ENCODE peak calls at places on chromosomes 12 and 14, in six cellular contexts. H, S, D, N, L and V are unnamed samples.

GRCh38 chr12:96053476-96054261 is 18.3 kb upstream of the LTA4H start:
- DNase-seq in H (no peak), S (no peak), D (no peak), N (no peak), L (no peak), V (no peak)

GRCh38 chr12:103161582-103161981 is 204.1 kb downstream of the ASCL1 start:
- DNase-seq in H (no peak), S (no peak), D (no peak), N (no peak), L (no peak), V (no peak)

GRCh38 chr12:120466560-120467315 is 2.8 kb downstream of the SRSF9 start:
- DNase-seq in H (peak; percentile 70), S (no peak), D (peak; percentile 29), N (no peak), L (peak; percentile 45), V (no peak)

GRCh38 chr14:58738876-58739275 is 101.1 kb downstream of the DACT1 start:
- DNase-seq in H (no peak), S (no peak), D (no peak), N (no peak), L (no peak), V (no peak)

GRCh38 chr12:57476162-57476992 is 3.3 kb downstream of the ARHGAP9 start:
- DNase-seq in H (no peak), S (peak; percentile 77), D (no peak), N (no peak), L (no peak), V (no peak)

GRCh38 chr12:69066420-69067373 is 133.7 kb upstream of the CPM start:
- DNase-seq in H (no peak), S (no peak), D (no peak), N (no peak), L (no peak), V (peak; percentile 46)

GRCh38 chr12:70854138-70854537 is 66.4 kb downstream of the PTPRR start:
- DNase-seq in H (no peak), S (no peak), D (no peak), N (no peak), L (no peak), V (no peak)

GRCh38 chr14:89388853-89389252 is 28.2 kb downstream of the FOXN3 start:
- DNase-seq in H (no peak), S (no peak), D (no peak), N (peak; percentile 58), L (peak; percentile 43), V (no peak)

GRCh38 chr14:61475316-61475715 is 153.9 kb downstream of the PRKCH start:
- DNase-seq in H (no peak), S (no peak), D (peak; percentile 74), N (no peak), L (peak; percentile 84), V (no peak)

GRCh38 chr14:50425816-50426215 is 29.1 kb upstream of the CDKL1 start:
- DNase-seq in H (no peak), S (no peak), D (no peak), N (no peak), L (peak; percentile 69), V (no peak)

GRCh38 chr12:48160807-48161206 is 3.5 kb upstream of the ASB8 start:
- DNase-seq in H (no peak), S (no peak), D (peak; percentile 73), N (no peak), L (no peak), V (no peak)

GRCh38 chr14:61491876-61492440 is 170.6 kb downstream of the PRKCH start:
- DNase-seq in H (no peak), S (no peak), D (peak; percentile 33), N (no peak), L (no peak), V (peak; percentile 46)

GRCh38 chr12:84924956-84925355 is 12.4 kb upstream of the SLC6A15 start:
- DNase-seq in H (no peak), S (no peak), D (no peak), N (no peak), L (peak; percentile 23), V (no peak)

GRCh38 chr14:21524575-21525518 is 1.3 kb downstream of the SALL2 start:
- DNase-seq in H (no peak), S (no peak), D (no peak), N (no peak), L (no peak), V (no peak)

GRCh38 chr14:21526672-21527319 is 650 bp upstream of the SALL2 start:
- DNase-seq in H (no peak), S (no peak), D (no peak), N (no peak), L (no peak), V (no peak)

GRCh38 chr14:21525571-21525970 is 575 bp downstream of the SALL2 start:
- DNase-seq in H (no peak), S (no peak), D (no peak), N (no peak), L (peak; percentile 20), V (no peak)

GRCh38 chr14:21527320-21527679 is 1.2 kb upstream of the SALL2 start:
- DNase-seq in H (no peak), S (no peak), D (no peak), N (no peak), L (no peak), V (no peak)

GRCh38 chr14:21525995-21526671 is at the start of gene SALL2:
- DNase-seq in H (peak; percentile 65), S (peak; percentile 53), D (peak; percentile 63), N (peak; percentile 94), L (peak; percentile 68), V (peak; percentile 79)
- TF ChIP-seq POLR2A in H (no peak), S (no peak), D (no peak), N (peak; percentile 10), L (no peak), V (no peak)

DNA sequence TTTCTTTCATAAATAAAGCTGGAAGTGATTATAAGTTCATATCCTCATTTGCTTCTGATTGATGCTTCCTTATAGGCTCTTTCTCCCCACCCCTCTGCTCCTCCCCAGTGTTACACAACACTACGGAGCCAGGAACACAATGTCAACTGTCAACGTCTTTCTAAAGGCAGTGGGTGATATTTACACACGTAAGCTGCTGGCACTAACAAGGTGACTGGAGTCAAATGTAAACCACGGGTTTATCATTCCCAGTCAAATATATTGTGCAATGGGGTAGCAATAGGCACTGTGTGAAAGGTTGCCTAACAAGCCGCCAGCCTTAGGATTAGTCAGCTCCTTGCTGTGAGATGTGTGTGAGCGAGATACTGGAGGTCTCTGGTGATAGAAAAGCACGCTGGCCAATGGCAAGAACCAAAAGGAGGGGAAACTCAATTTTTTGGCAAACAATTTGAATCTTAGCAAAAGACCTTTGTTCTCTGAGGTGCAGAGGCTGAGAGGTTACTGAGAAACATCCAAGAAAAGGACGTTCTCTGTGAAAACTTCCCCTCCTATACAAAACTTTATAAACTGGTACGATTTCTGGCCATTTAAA is 22.1 kb upstream of the HECTD1 start:
- DNase-seq in H (peak; percentile 86), S (no peak), D (no peak), N (peak; percentile 78), L (peak; percentile 98), V (peak; percentile 72)
- TF ChIP-seq POLR2A in H (no peak), S (no peak), D (no peak), N (no peak), L (no peak), V (no peak)

GRCh38 chr12:645563-646071 is 17.6 kb downstream of the NINJ2 start:
- DNase-seq in H (no peak), S (no peak), D (peak; percentile 81), N (peak; percentile 87), L (peak; percentile 62), V (peak; percentile 80)

GRCh38 chr12:644818-645552 is 18.3 kb downstream of the NINJ2 start:
- DNase-seq in H (no peak), S (no peak), D (no peak), N (no peak), L (no peak), V (no peak)

GRCh38 chr12:643478-644292 is 19.6 kb downstream of the NINJ2 start:
- DNase-seq in H (no peak), S (no peak), D (peak; percentile 78), N (peak; percentile 68), L (no peak), V (no peak)

GRCh38 chr12:644293-644639 is 19.0 kb downstream of the NINJ2 start:
- DNase-seq in H (no peak), S (no peak), D (no peak), N (peak; percentile 38), L (no peak), V (no peak)

DNA sequence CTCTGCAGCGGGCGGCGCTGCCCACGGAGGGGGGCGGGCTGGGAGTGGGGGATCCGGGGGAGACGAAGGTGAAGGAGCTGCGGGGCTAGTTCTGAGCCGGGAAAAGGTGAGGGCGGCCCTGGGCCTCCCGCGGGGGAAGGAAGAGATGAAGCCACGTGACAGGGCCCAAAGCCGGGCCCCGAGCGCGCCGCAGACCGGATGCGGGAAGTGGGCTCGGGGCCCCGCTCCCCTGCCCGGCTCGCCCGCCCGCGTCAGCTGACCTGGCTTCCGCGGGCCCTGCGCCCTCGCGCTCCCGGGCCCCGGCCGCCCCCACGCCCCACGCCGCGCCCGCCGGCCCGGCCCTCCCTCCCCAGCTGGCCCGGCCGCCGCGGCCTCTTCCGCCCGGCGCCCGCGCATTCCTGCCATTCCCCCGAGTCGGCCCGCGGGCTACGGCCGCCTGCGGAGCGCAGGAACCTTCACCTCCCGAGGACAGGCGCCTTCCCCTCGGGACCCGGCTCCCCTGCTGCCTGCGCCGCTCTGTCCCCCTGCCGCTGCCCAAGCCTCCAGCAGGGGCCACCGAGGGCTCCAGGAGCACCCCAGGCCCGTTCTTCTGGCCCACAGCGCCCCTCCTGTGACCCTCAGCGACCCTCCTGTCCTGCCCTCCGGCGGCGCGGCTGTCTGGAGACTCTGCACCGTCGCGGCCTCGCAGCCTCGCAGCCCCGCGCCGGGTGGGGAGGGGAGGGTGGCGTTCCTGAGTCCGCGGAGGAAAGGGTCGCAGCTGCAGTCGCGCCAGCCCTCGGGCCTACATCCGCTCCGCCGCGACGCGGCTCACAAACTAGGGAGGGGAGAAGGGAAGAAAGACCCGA is 20.4 kb downstream of the NINJ2 start:
- DNase-seq in H (peak; percentile 80), S (peak; percentile 80), D (peak; percentile 52), N (peak; percentile 87), L (peak; percentile 34), V (peak; percentile 88)
- TF ChIP-seq POLR2A in H (peak; percentile 44), S (no peak), D (peak; percentile 66), N (no peak), L (no peak), V (no peak)

GRCh38 chr12:100268835-100269564 is 2.0 kb downstream of the SCYL2 start:
- DNase-seq in H (no peak), S (no peak), D (peak; percentile 30), N (no peak), L (peak; percentile 15), V (no peak)

GRCh38 chr12:100267603-100268281 is 765 bp downstream of the SCYL2 start:
- DNase-seq in H (no peak), S (no peak), D (peak; percentile 51), N (no peak), L (peak; percentile 37), V (no peak)

GRCh38 chr12:100266163-100266801 is 597 bp downstream of the DEPDC4 start:
- DNase-seq in H (no peak), S (no peak), D (no peak), N (no peak), L (no peak), V (no peak)

GRCh38 chr12:100265732-100266131 is 1.1 kb downstream of the DEPDC4 start:
- DNase-seq in H (no peak), S (no peak), D (no peak), N (no peak), L (no peak), V (no peak)

GRCh38 chr12:100266802-100267602 is at the start of the genes DEPDC4 and SCYL2:
- DNase-seq in H (peak; percentile 96), S (peak; percentile 69), D (peak; percentile 98), N (peak; percentile 99), L (peak; percentile 98), V (peak; percentile 97)
- TF ChIP-seq POLR2A in H (peak; percentile 61), S (peak; percentile 14), D (peak; percentile 42), N (peak; percentile 58), L (peak; percentile 82), V (peak; percentile 59)